ENCODE peak calls at places on chromosomes 4 and X, in eight cellular contexts. H is HCT116; J is transverse colon; N is RWPE1; Y is MM.1S; P is IMR-90; V is CD4-positive, alpha-beta memory T cell; E is coronary artery. W is an unnamed sample.

GRCh38 chr4:84499065-84499982 is at the start of gene NKX6-1:
- DNase-seq in V (no peak), N (peak), E (no peak), J (peak), Y (no peak), P (peak), H (peak), W (no peak)

GRCh38 chr4:124737619-124738018 is 25.1 kb upstream of the ANKRD50 start:
- DNase-seq in N (no peak), V (no peak), H (no peak), Y (no peak), E (no peak), P (no peak), J (no peak), W (no peak)

GRCh38 chrX:39736219-39737211 is 361.2 kb downstream of the BCOR start:
- DNase-seq in Y (no peak), P (peak), J (peak), E (peak), V (no peak), H (no peak), N (peak), W (no peak)

GRCh38 chr4:134078230-134078914 is 123.2 kb downstream of the PABPC4L start:
- DNase-seq in H (no peak), E (no peak), J (no peak), V (no peak), N (no peak), P (no peak), Y (peak), W (no peak)

GRCh38 chr4:148061795-148062194 is 329.9 kb downstream of the ARHGAP10 start:
- DNase-seq in N (no peak), Y (no peak), H (no peak), V (no peak), P (no peak), J (no peak), E (no peak), W (no peak)

GRCh38 chr4:43716721-43717395 is 731.8 kb downstream of the KCTD8 start:
- DNase-seq in V (no peak), P (no peak), Y (no peak), N (no peak), E (no peak), J (no peak), H (no peak), W (no peak)

GRCh38 chrX:74343970-74344622 is 40.1 kb downstream of the ZCCHC13 start:
- DNase-seq in V (peak), E (peak), Y (peak), N (peak), H (peak), J (peak), P (peak), W (peak)

GRCh38 chrX:9876205-9876604 is 90.0 kb downstream of the SHROOM2 start:
- DNase-seq in N (no peak), J (no peak), H (no peak), Y (no peak), E (no peak), P (no peak), V (no peak), W (no peak)

GRCh38 chr4:183635333-183635732 is 23.7 kb downstream of the RWDD4 start:
- DNase-seq in N (no peak), P (no peak), V (no peak), J (no peak), Y (no peak), H (no peak), E (no peak), W (no peak)

GRCh38 chr4:75172551-75172950 is 239.6 kb downstream of the PARM1 start:
- DNase-seq in V (no peak), P (no peak), J (no peak), H (no peak), Y (no peak), N (no peak), E (no peak), W (no peak)

GRCh38 chr4:40736910-40737309 is 12.8 kb upstream of the NSUN7 start:
- DNase-seq in Y (peak), J (no peak), V (no peak), E (no peak), H (peak), P (peak), N (peak), W (no peak)

GRCh38 chr4:150960818-150961217 is 54.3 kb downstream of the LRBA start:
- DNase-seq in V (no peak), P (no peak), H (no peak), E (no peak), J (no peak), Y (peak), N (no peak), W (peak)

GRCh38 chr4:161505141-161505540 is 658.7 kb downstream of the FSTL5 start:
- DNase-seq in N (no peak), Y (no peak), H (no peak), P (no peak), J (no peak), V (no peak), E (no peak), W (no peak)

GRCh38 chrX:78673256-78673655 is 14.1 kb upstream of the RTL3 start:
- DNase-seq in V (no peak), E (no peak), J (no peak), Y (no peak), N (no peak), P (no peak), H (no peak), W (peak)

GRCh38 chrX:24694825-24695224 is 1.1 kb downstream of the POLA1 start:
- DNase-seq in E (no peak), N (no peak), V (no peak), P (peak), J (no peak), H (no peak), Y (no peak), W (no peak)
- H3K27ac ChIP-seq in E (no peak), N (no peak), V (no peak), P (no peak), J (no peak), H (no peak), Y (peak), W (no peak)

GRCh38 chrX:118975831-118976598 is 1.6 kb downstream of the LONRF3 start:
- DNase-seq in E (peak), N (no peak), V (peak), H (no peak), P (peak), J (peak), Y (no peak), W (peak)
- H3K27ac ChIP-seq in E (peak), N (peak), V (peak), H (peak), P (no peak), J (peak), Y (no peak), W (peak)

GRCh38 chr4:26050212-26050643 is 136.2 kb downstream of the SMIM20 start:
- DNase-seq in P (no peak), Y (no peak), N (no peak), E (no peak), J (peak), V (no peak), H (no peak), W (no peak)

GRCh38 chr4:26048378-26048882 is 134.4 kb downstream of the SMIM20 start:
- DNase-seq in V (no peak), E (no peak), N (peak), J (peak), Y (no peak), H (no peak), P (peak), W (no peak)

GRCh38 chr4:26049447-26049846 is 135.4 kb downstream of the SMIM20 start:
- DNase-seq in V (no peak), J (no peak), H (no peak), Y (no peak), N (no peak), P (no peak), E (no peak), W (no peak)

GRCh38 chr4:26047795-26048194 is 133.8 kb downstream of the SMIM20 start:
- DNase-seq in P (no peak), V (no peak), N (no peak), J (no peak), Y (no peak), E (no peak), H (no peak), W (no peak)

GRCh38 chr4:26048962-26049361 is 134.9 kb downstream of the SMIM20 start:
- DNase-seq in N (no peak), V (no peak), H (no peak), Y (no peak), J (no peak), E (no peak), P (no peak), W (no peak)
- H3K27ac ChIP-seq in N (peak), V (no peak), H (no peak), Y (no peak), J (peak), E (peak), P (peak), W (no peak)

GRCh38 chr4:99712530-99712929 is 54.9 kb upstream of the C4orf54 start:
- DNase-seq in E (no peak), Y (no peak), J (no peak), H (no peak), V (no peak), N (no peak), P (no peak), W (no peak)
- H3K27ac ChIP-seq in E (no peak), Y (no peak), J (no peak), H (no peak), V (no peak), N (no peak), P (no peak), W (no peak)

GRCh38 chrX:72021975-72022374 is 109.7 kb downstream of the RTL5 start:
- DNase-seq in P (no peak), V (no peak), E (peak), Y (no peak), H (no peak), N (no peak), J (no peak), W (no peak)

GRCh38 chrX:72020204-72020603 is 109.6 kb downstream of the NHSL2 start:
- DNase-seq in V (no peak), E (peak), Y (no peak), P (no peak), J (no peak), N (no peak), H (no peak), W (no peak)

GRCh38 chrX:72023071-72023470 is 108.6 kb downstream of the RTL5 start:
- DNase-seq in E (no peak), Y (no peak), J (no peak), H (no peak), P (no peak), V (no peak), N (no peak), W (no peak)

GRCh38 chrX:72019487-72019886 is 108.8 kb downstream of the NHSL2 start:
- DNase-seq in Y (no peak), N (no peak), V (no peak), H (no peak), J (no peak), E (peak), P (no peak), W (no peak)

DNA sequence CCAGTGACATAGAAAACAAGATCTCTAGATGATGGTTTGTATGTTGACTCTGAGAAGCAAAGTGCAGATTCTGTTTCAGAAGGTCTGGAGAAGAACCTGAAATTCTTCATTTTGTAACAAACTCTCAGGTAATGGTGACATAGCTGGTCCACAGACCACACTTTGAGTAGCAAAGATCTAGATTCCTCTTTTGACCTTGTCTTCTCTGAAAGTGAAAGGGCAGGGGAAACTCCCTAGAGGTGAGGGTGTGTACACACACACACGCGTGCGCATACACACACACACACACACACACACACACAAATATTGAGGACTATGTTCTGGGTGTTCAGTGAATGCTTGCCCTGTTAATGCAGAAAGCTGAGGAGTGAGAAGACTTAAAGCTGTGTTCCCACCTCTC is 110.1 kb downstream of the NHSL2 start:
- DNase-seq in N (no peak), V (no peak), E (no peak), Y (peak), P (no peak), J (no peak), H (no peak), W (no peak)
- H3K27ac ChIP-seq in N (no peak), V (no peak), E (no peak), Y (no peak), P (no peak), J (peak), H (no peak), W (no peak)

GRCh38 chr4:590313-590841 is 14.3 kb upstream of the TMEM271 start:
- DNase-seq in H (no peak), V (no peak), P (no peak), J (no peak), E (peak), Y (no peak), N (no peak), W (no peak)

GRCh38 chr4:587671-588350 is 11.7 kb upstream of the TMEM271 start:
- DNase-seq in N (no peak), V (no peak), J (no peak), P (no peak), Y (no peak), H (no peak), E (no peak), W (no peak)

GRCh38 chr4:592825-593520 is 16.9 kb upstream of the TMEM271 start:
- DNase-seq in P (no peak), V (no peak), J (no peak), N (no peak), Y (no peak), H (no peak), E (no peak), W (no peak)

GRCh38 chr4:589219-589963 is 13.3 kb upstream of the TMEM271 start:
- DNase-seq in V (no peak), E (peak), H (no peak), P (no peak), Y (no peak), J (no peak), N (no peak), W (no peak)

GRCh38 chr4:588351-588849 is 12.3 kb upstream of the TMEM271 start:
- DNase-seq in J (no peak), H (no peak), Y (no peak), V (no peak), E (no peak), N (no peak), P (no peak), W (no peak)
- H3K27ac ChIP-seq in J (no peak), H (no peak), Y (no peak), V (no peak), E (no peak), N (no peak), P (no peak), W (no peak)

DNA sequence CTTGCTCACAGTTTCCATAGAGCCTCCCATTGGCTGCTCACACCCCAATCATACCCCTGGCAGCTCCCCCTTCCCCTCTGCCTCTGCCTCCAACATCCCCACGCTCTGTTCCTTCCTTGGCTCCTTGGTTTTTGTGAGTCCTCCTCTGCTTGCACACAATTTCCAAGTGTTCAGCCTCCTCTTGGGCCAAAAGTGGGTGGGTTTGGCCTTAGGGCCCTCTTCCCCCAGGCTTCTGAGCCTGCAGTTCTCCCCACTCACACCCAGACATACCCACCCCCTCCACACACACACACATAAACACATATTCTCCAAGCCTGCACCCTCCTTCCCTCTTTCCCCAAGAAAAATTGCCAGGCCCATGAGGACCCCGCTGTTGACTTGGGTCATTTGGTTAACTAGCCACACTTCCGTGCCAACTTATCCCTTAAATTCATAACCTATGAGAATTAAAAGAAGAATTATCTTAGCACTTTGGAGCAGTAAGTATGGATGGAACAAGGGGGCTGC is 4.5 kb downstream of the APLN start:
- DNase-seq in N (no peak), V (no peak), J (no peak), P (no peak), H (no peak), E (peak), Y (no peak), W (no peak)
- H3K27ac ChIP-seq in N (no peak), V (no peak), J (no peak), P (no peak), H (no peak), E (no peak), Y (no peak), W (no peak)

GRCh38 chr4:3290889-3291321 is 1.9 kb upstream of the RGS12 start:
- DNase-seq in N (no peak), P (no peak), V (no peak), H (no peak), E (peak), J (no peak), Y (no peak), W (no peak)
- H3K27ac ChIP-seq in N (peak), P (no peak), V (no peak), H (peak), E (no peak), J (peak), Y (no peak), W (no peak)

DNA sequence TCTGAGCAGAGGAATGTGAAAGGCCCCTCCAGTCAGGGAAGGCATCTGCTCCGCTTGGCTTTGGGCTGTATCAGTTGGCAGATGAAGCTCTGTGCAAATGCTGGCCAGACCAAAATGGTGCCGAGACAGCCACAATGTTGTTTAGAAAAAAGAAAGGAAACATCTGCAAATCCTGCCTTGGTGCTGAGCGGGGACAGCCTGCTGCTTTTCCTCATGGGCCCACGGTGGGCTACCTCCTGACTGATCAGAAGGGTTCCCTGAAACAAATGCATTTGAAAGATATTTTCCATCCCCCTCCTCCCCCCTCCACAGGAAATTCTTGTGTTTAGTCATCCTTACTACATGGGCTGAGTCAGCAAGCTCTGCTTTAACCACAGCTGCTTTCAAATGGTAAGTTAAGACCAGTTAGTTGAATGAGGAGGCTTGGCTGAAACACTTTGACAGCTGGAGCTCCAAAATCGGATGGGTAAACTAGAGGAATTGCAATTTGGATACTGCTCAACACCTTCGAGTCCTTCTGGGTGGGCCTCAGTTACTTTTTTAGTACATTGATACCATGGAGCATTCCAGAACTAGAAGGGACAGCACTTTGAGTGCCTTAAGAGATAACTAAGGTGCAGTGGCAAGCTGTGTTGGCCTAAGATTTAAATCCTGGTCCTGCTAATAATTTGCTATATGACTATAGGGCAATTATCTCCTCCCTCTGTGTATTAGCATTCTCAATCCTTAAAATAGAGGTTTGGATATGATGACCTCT is 36.0 kb downstream of the PLAC1 start:
- DNase-seq in V (no peak), E (no peak), J (no peak), P (peak), N (peak), H (peak), Y (peak), W (peak)
- H3K27ac ChIP-seq in V (no peak), E (no peak), J (no peak), P (peak), N (peak), H (no peak), Y (peak), W (no peak)

GRCh38 chr4:159608434-159608833 is 505.6 kb downstream of the RAPGEF2 start:
- DNase-seq in E (no peak), Y (no peak), P (no peak), V (no peak), J (no peak), H (no peak), N (no peak), W (no peak)
- H3K27ac ChIP-seq in E (no peak), Y (no peak), P (no peak), V (no peak), J (no peak), H (no peak), N (no peak), W (no peak)

W was measured in HL-60.